ENCODE peak calls at places on chromosomes 11 and 22, in eight cellular contexts. N is BJ; C is progenitor cell of endocrine pancreas; A is GM10248; D is AG04449; Z is left ventricle myocardium inferior; Q is activated CD8-positive, alpha-beta T cell treated with anti-CD3 and anti-CD28 coated beads for 36 hours; F is chondrocyte. X is an unnamed sample.

GRCh38 chr22:30694638-30695350 is at the start of gene OSBP2:
- DNase-seq in Z (peak; percentile 27), C (peak; percentile 52), D (no peak), Q (peak; percentile 24), A (peak; percentile 59), N (no peak), F (peak; percentile 92), X (peak; percentile 66)

GRCh38 chr11:29527391-29527936 is 489.4 kb downstream of the KCNA4 start:
- DNase-seq in N (no peak), A (no peak), Z (no peak), F (no peak), D (peak; percentile 21), Q (no peak), C (no peak), X (no peak)

GRCh38 chr22:19070397-19071169 is 51.6 kb downstream of the DGCR2 start:
- DNase-seq in D (no peak), F (no peak), Q (no peak), C (no peak), A (no peak), N (no peak), Z (no peak), X (no peak)

GRCh38 chr11:92882828-92883611 is 86.4 kb upstream of the MTNR1B start:
- DNase-seq in Q (no peak), A (no peak), C (no peak), Z (no peak), F (peak; percentile 86), D (no peak), N (no peak), X (no peak)

GRCh38 chr22:29208879-29209623 is 3.4 kb downstream of the EMID1 start:
- DNase-seq in N (no peak), F (no peak), A (no peak), Z (peak; percentile 32), D (no peak), Q (no peak), C (no peak), X (no peak)

GRCh38 chr22:37492428-37493344 is 6.5 kb upstream of the MFNG start:
- DNase-seq in Q (peak; percentile 81), A (peak; percentile 75), C (no peak), D (no peak), F (no peak), N (no peak), Z (no peak), X (peak; percentile 84)

GRCh38 chr11:2526808-2527381 is 82.1 kb downstream of the KCNQ1 start:
- DNase-seq in Q (peak; percentile 11), D (no peak), Z (peak; percentile 37), C (no peak), N (no peak), A (peak; percentile 78), F (peak; percentile 86), X (peak; percentile 78)

GRCh38 chr22:40263191-40263590 is 83.1 kb upstream of the ADSL start:
- DNase-seq in Z (no peak), A (no peak), F (no peak), Q (no peak), D (no peak), N (no peak), C (no peak), X (peak; percentile 48)

GRCh38 chr22:36197065-36197440 is 4.6 kb downstream of the APOL4 start:
- DNase-seq in A (no peak), F (no peak), Q (no peak), N (no peak), D (no peak), Z (peak; percentile 67), C (no peak), X (no peak)

GRCh38 chr11:65492637-65493366 is 6.0 kb upstream of the MALAT1 start:
- DNase-seq in F (peak; percentile 55), D (no peak), C (no peak), Q (peak; percentile 52), A (peak; percentile 52), Z (peak; percentile 89), N (no peak), X (peak; percentile 38)

GRCh38 chr11:1048375-1049070 is 12.0 kb upstream of the MUC6 start:
- DNase-seq in A (no peak), D (no peak), F (no peak), Z (no peak), C (no peak), N (no peak), Q (no peak), X (no peak)

GRCh38 chr11:9219115-9219514 is 46.0 kb downstream of the DENND5A start:
- DNase-seq in Q (no peak), N (no peak), F (no peak), A (no peak), D (no peak), C (no peak), Z (no peak), X (no peak)

GRCh38 chr11:118633319-118633690 is 25.9 kb downstream of the PHLDB1 start:
- DNase-seq in A (no peak), Q (no peak), N (no peak), F (no peak), Z (no peak), C (no peak), D (no peak), X (no peak)

GRCh38 chr11:64760759-64761417 is 1.1 kb upstream of the PYGM start:
- DNase-seq in C (no peak), A (peak; percentile 8), Z (no peak), N (no peak), F (no peak), D (no peak), Q (no peak), X (peak; percentile 23)

GRCh38 chr11:8247312-8247711 is 16.4 kb downstream of the LMO1 start:
- DNase-seq in F (peak; percentile 57), N (no peak), D (no peak), Q (peak; percentile 36), Z (no peak), C (no peak), A (no peak), X (no peak)

GRCh38 chr11:74926304-74927030 is 22.4 kb downstream of the XRRA1 start:
- DNase-seq in Q (peak; percentile 84), N (no peak), F (no peak), D (no peak), Z (no peak), C (no peak), A (no peak), X (no peak)

GRCh38 chr11:2343502-2343901 is 33.6 kb upstream of the CD81 start:
- DNase-seq in D (no peak), Z (no peak), C (no peak), Q (no peak), N (no peak), F (no peak), A (no peak), X (no peak)

GRCh38 chr11:104609297-104609696 is 289.0 kb downstream of the CASP12 start:
- DNase-seq in A (peak; percentile 24), F (no peak), N (no peak), D (no peak), C (no peak), Q (peak; percentile 29), Z (no peak), X (peak; percentile 28)

GRCh38 chr22:45525480-45525879 is 22.8 kb downstream of the FBLN1 start:
- DNase-seq in C (no peak), Q (no peak), N (no peak), Z (no peak), D (no peak), A (no peak), F (no peak), X (no peak)

GRCh38 chr11:9565822-9566560 is 7.5 kb upstream of the WEE1 start:
- DNase-seq in C (no peak), N (peak; percentile 100), Z (no peak), Q (peak; percentile 77), A (peak; percentile 72), F (no peak), D (peak; percentile 100), X (peak; percentile 79)

GRCh38 chr11:16049611-16050010 is 306.7 kb downstream of the SOX6 start:
- DNase-seq in A (no peak), N (no peak), C (no peak), F (no peak), Z (no peak), Q (no peak), D (no peak), X (no peak)

DNA sequence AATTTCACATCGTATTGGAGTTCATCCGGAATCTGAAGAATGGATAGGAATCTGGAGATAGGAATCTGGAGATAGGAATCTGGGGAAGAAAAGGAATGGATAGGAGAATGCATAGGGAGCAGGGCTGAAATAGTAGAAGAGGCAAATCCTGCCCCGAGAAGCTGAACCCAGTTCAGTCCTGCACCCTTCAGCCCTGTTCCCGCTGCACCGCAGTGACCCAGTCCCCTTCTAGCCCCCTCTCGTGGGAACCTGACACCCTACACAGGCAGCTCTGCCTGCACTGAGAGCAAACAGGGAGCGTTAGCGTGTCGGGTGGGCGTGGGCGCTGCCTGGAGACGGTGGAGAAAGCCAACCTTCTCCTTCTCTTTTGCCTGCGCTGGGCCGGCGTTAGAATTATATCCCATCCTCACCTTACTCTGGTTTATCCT is 1.1 kb upstream of the CCKBR start:
- DNase-seq in F (no peak), Z (no peak), A (no peak), C (no peak), N (no peak), Q (peak; percentile 23), D (no peak), X (no peak)
- TF ChIP-seq CTCF in F (no peak), Z (no peak), A (no peak), C (peak; percentile 20), N (no peak), Q (no peak), D (no peak), X (no peak)

GRCh38 chr11:94869186-94869585 is 101.0 kb downstream of the AMOTL1 start:
- DNase-seq in C (no peak), Z (no peak), F (no peak), Q (no peak), N (no peak), D (no peak), A (no peak), X (no peak)
- TF ChIP-seq CTCF in C (no peak), Z (no peak), F (no peak), Q (no peak), N (no peak), D (no peak), A (no peak), X (no peak)

GRCh38 chr22:22591348-22592299 is 32.6 kb upstream of the PRAME start:
- DNase-seq in F (no peak), A (no peak), C (no peak), N (no peak), D (no peak), Q (no peak), Z (no peak), X (no peak)
- TF ChIP-seq CTCF in F (no peak), A (no peak), C (no peak), N (no peak), D (no peak), Q (no peak), Z (no peak), X (no peak)

GRCh38 chr11:34309970-34310369 is 47.8 kb downstream of the ABTB2 start:
- DNase-seq in C (no peak), F (no peak), D (no peak), Q (no peak), N (no peak), Z (no peak), A (no peak), X (no peak)

GRCh38 chr11:34305780-34306179 is 52.0 kb downstream of the ABTB2 start:
- DNase-seq in Z (no peak), N (no peak), D (no peak), A (no peak), Q (no peak), C (no peak), F (no peak), X (no peak)

GRCh38 chr11:34308049-34308692 is 49.6 kb downstream of the ABTB2 start:
- DNase-seq in D (no peak), A (no peak), Q (peak; percentile 17), C (no peak), Z (no peak), F (no peak), N (no peak), X (no peak)

GRCh38 chr11:34311126-34311525 is 46.7 kb downstream of the ABTB2 start:
- DNase-seq in A (no peak), Q (no peak), F (no peak), N (no peak), Z (peak; percentile 37), C (no peak), D (no peak), X (no peak)

GRCh38 chr11:34308821-34309585 is 48.8 kb downstream of the ABTB2 start:
- DNase-seq in C (no peak), D (no peak), A (no peak), Q (no peak), N (no peak), Z (no peak), F (no peak), X (no peak)
- TF ChIP-seq CTCF in C (no peak), D (no peak), A (no peak), Q (no peak), N (no peak), Z (no peak), F (no peak), X (no peak)

X was measured in GM13977.